ENCODE peak calls at places on chromosomes 11 and 22, in eight cellular contexts. One of them, this sample, is unnamed.

GRCh38 chr11:91396243-91397133 is 828.1 kb upstream of the FAT3 start:
- DNase-seq in adrenal gland: no peak
- DNase-seq in stomach: no peak
- DNase-seq in endothelial cell of umbilical vein: no peak
- DNase-seq in ovary: no peak
- DNase-seq in IMR-90: peak
- DNase-seq in heart left ventricle: no peak
- DNase-seq in right lobe of liver: no peak
- DNase-seq in this sample: no peak

GRCh38 chr11:88280673-88281316 is 56.7 kb downstream of the CTSC start:
- DNase-seq in adrenal gland: peak
- DNase-seq in ovary: no peak
- DNase-seq in stomach: no peak
- DNase-seq in IMR-90: no peak
- DNase-seq in endothelial cell of umbilical vein: peak
- DNase-seq in heart left ventricle: no peak
- DNase-seq in right lobe of liver: peak
- DNase-seq in this sample: no peak

GRCh38 chr11:9765320-9766101 is 101.6 kb downstream of the SWAP70 start:
- DNase-seq in heart left ventricle: peak
- DNase-seq in IMR-90: peak
- DNase-seq in right lobe of liver: no peak
- DNase-seq in ovary: peak
- DNase-seq in stomach: no peak
- DNase-seq in endothelial cell of umbilical vein: peak
- DNase-seq in adrenal gland: no peak
- DNase-seq in this sample: no peak

GRCh38 chr11:56183459-56183858 is 7.0 kb downstream of the OR5J2 start:
- DNase-seq in ovary: no peak
- DNase-seq in right lobe of liver: no peak
- DNase-seq in adrenal gland: no peak
- DNase-seq in IMR-90: no peak
- DNase-seq in stomach: no peak
- DNase-seq in endothelial cell of umbilical vein: no peak
- DNase-seq in heart left ventricle: no peak
- DNase-seq in this sample: no peak

GRCh38 chr11:4048340-4048739 is 46.3 kb upstream of the RRM1 start:
- DNase-seq in IMR-90: peak
- DNase-seq in ovary: no peak
- DNase-seq in right lobe of liver: no peak
- DNase-seq in endothelial cell of umbilical vein: no peak
- DNase-seq in heart left ventricle: no peak
- DNase-seq in stomach: no peak
- DNase-seq in adrenal gland: no peak
- DNase-seq in this sample: no peak

GRCh38 chr11:126150256-126150655 is 61.2 kb downstream of the RPUSD4 start:
- DNase-seq in IMR-90: no peak
- DNase-seq in adrenal gland: no peak
- DNase-seq in endothelial cell of umbilical vein: no peak
- DNase-seq in stomach: no peak
- DNase-seq in right lobe of liver: no peak
- DNase-seq in heart left ventricle: no peak
- DNase-seq in ovary: no peak
- DNase-seq in this sample: no peak

GRCh38 chr11:67300256-67300755 is 3.0 kb upstream of the SSH3 start:
- DNase-seq in stomach: no peak
- DNase-seq in right lobe of liver: peak
- DNase-seq in endothelial cell of umbilical vein: no peak
- DNase-seq in adrenal gland: peak
- DNase-seq in IMR-90: no peak
- DNase-seq in ovary: peak
- DNase-seq in heart left ventricle: no peak
- DNase-seq in this sample: no peak

GRCh38 chr11:29214833-29215232 is 802.0 kb downstream of the KCNA4 start:
- DNase-seq in ovary: no peak
- DNase-seq in IMR-90: peak
- DNase-seq in adrenal gland: no peak
- DNase-seq in endothelial cell of umbilical vein: no peak
- DNase-seq in stomach: no peak
- DNase-seq in heart left ventricle: no peak
- DNase-seq in right lobe of liver: no peak
- DNase-seq in this sample: no peak

GRCh38 chr22:39530692-39531331 is 1.7 kb downstream of the RPS19BP1 start:
- DNase-seq in heart left ventricle: no peak
- DNase-seq in endothelial cell of umbilical vein: peak
- DNase-seq in IMR-90: peak
- DNase-seq in stomach: no peak
- DNase-seq in adrenal gland: no peak
- DNase-seq in right lobe of liver: no peak
- DNase-seq in ovary: peak
- DNase-seq in this sample: peak

GRCh38 chr11:128691802-128692749 is 1.8 kb upstream of the FLI1 start:
- DNase-seq in stomach: no peak
- DNase-seq in IMR-90: no peak
- DNase-seq in right lobe of liver: no peak
- DNase-seq in heart left ventricle: no peak
- DNase-seq in endothelial cell of umbilical vein: peak
- DNase-seq in adrenal gland: no peak
- DNase-seq in ovary: no peak
- DNase-seq in this sample: no peak

GRCh38 chr11:121112498-121113455 is 11.7 kb downstream of the TECTA start:
- DNase-seq in adrenal gland: peak
- DNase-seq in stomach: peak
- DNase-seq in heart left ventricle: peak
- DNase-seq in IMR-90: peak
- DNase-seq in endothelial cell of umbilical vein: peak
- DNase-seq in ovary: peak
- DNase-seq in right lobe of liver: peak
- DNase-seq in this sample: peak

GRCh38 chr11:79708319-79708928 is 267.6 kb upstream of the TENM4 start:
- DNase-seq in ovary: no peak
- DNase-seq in IMR-90: peak
- DNase-seq in endothelial cell of umbilical vein: no peak
- DNase-seq in right lobe of liver: no peak
- DNase-seq in heart left ventricle: no peak
- DNase-seq in stomach: no peak
- DNase-seq in adrenal gland: no peak
- DNase-seq in this sample: peak

GRCh38 chr22:26038365-26038764 is 130.9 kb upstream of the SEZ6L start:
- DNase-seq in endothelial cell of umbilical vein: no peak
- DNase-seq in adrenal gland: no peak
- DNase-seq in ovary: no peak
- DNase-seq in stomach: no peak
- DNase-seq in right lobe of liver: no peak
- DNase-seq in heart left ventricle: no peak
- DNase-seq in IMR-90: no peak
- DNase-seq in this sample: no peak

GRCh38 chr11:2533642-2534115 is 88.9 kb downstream of the KCNQ1 start:
- DNase-seq in adrenal gland: peak
- DNase-seq in ovary: peak
- DNase-seq in IMR-90: peak
- DNase-seq in stomach: peak
- DNase-seq in heart left ventricle: peak
- DNase-seq in right lobe of liver: peak
- DNase-seq in endothelial cell of umbilical vein: peak
- DNase-seq in this sample: peak

GRCh38 chr22:46078241-46079092 is 71.9 kb upstream of the PPARA start:
- DNase-seq in right lobe of liver: peak
- DNase-seq in stomach: peak
- DNase-seq in endothelial cell of umbilical vein: no peak
- DNase-seq in ovary: peak
- DNase-seq in IMR-90: no peak
- DNase-seq in heart left ventricle: peak
- DNase-seq in adrenal gland: peak
- DNase-seq in this sample: no peak

GRCh38 chr22:39314251-39314971 is 5.0 kb downstream of the RPL3 start:
- DNase-seq in adrenal gland: peak
- DNase-seq in heart left ventricle: peak
- DNase-seq in ovary: no peak
- DNase-seq in IMR-90: no peak
- DNase-seq in stomach: no peak
- DNase-seq in endothelial cell of umbilical vein: no peak
- DNase-seq in right lobe of liver: no peak
- DNase-seq in this sample: peak

GRCh38 chr22:31431950-31432349 is 32.5 kb downstream of the DRG1 start:
- DNase-seq in right lobe of liver: peak
- DNase-seq in ovary: peak
- DNase-seq in stomach: no peak
- DNase-seq in heart left ventricle: no peak
- DNase-seq in endothelial cell of umbilical vein: no peak
- DNase-seq in IMR-90: no peak
- DNase-seq in adrenal gland: no peak
- DNase-seq in this sample: no peak

GRCh38 chr11:103947566-103947919 is 88.9 kb upstream of the DDI1 start:
- DNase-seq in stomach: no peak
- DNase-seq in IMR-90: peak
- DNase-seq in ovary: no peak
- DNase-seq in heart left ventricle: no peak
- DNase-seq in adrenal gland: no peak
- DNase-seq in right lobe of liver: no peak
- DNase-seq in endothelial cell of umbilical vein: peak
- DNase-seq in this sample: no peak

GRCh38 chr11:12794556-12795230 is 120.5 kb downstream of the TEAD1 start:
- DNase-seq in ovary: no peak
- DNase-seq in IMR-90: no peak
- DNase-seq in heart left ventricle: no peak
- DNase-seq in endothelial cell of umbilical vein: no peak
- DNase-seq in stomach: no peak
- DNase-seq in right lobe of liver: no peak
- DNase-seq in adrenal gland: no peak
- DNase-seq in this sample: no peak

GRCh38 chr22:27195516-27195915 is 538.1 kb downstream of the MIAT start:
- DNase-seq in heart left ventricle: no peak
- DNase-seq in right lobe of liver: no peak
- DNase-seq in stomach: no peak
- DNase-seq in endothelial cell of umbilical vein: no peak
- DNase-seq in IMR-90: no peak
- DNase-seq in adrenal gland: no peak
- DNase-seq in ovary: no peak
- DNase-seq in this sample: no peak

GRCh38 chr11:1259561-1259960 is 36.7 kb downstream of the MUC5B start:
- DNase-seq in stomach: no peak
- DNase-seq in IMR-90: no peak
- DNase-seq in heart left ventricle: peak
- DNase-seq in adrenal gland: no peak
- DNase-seq in endothelial cell of umbilical vein: no peak
- DNase-seq in right lobe of liver: no peak
- DNase-seq in ovary: no peak
- DNase-seq in this sample: no peak

GRCh38 chr11:67372993-67373915 is at the start of gene CLCF1:
- DNase-seq in endothelial cell of umbilical vein: no peak
- DNase-seq in IMR-90: peak
- DNase-seq in adrenal gland: peak
- DNase-seq in stomach: peak
- DNase-seq in heart left ventricle: peak
- DNase-seq in right lobe of liver: peak
- DNase-seq in ovary: peak
- DNase-seq in this sample: peak

GRCh38 chr11:2803186-2804057 is 82.2 kb downstream of the CDKN1C start:
- DNase-seq in stomach: peak
- DNase-seq in adrenal gland: peak
- DNase-seq in endothelial cell of umbilical vein: no peak
- DNase-seq in IMR-90: no peak
- DNase-seq in heart left ventricle: peak
- DNase-seq in ovary: peak
- DNase-seq in right lobe of liver: peak
- DNase-seq in this sample: no peak

GRCh38 chr22:41091139-41092022 is 1.0 kb upstream of the EP300 start:
- DNase-seq in right lobe of liver: peak
- DNase-seq in stomach: peak
- DNase-seq in adrenal gland: peak
- DNase-seq in heart left ventricle: peak
- DNase-seq in endothelial cell of umbilical vein: peak
- DNase-seq in ovary: peak
- DNase-seq in IMR-90: peak
- DNase-seq in this sample: peak

GRCh38 chr22:41096391-41096790 is 4.0 kb downstream of the EP300 start:
- DNase-seq in endothelial cell of umbilical vein: no peak
- DNase-seq in adrenal gland: no peak
- DNase-seq in heart left ventricle: no peak
- DNase-seq in right lobe of liver: no peak
- DNase-seq in ovary: no peak
- DNase-seq in IMR-90: no peak
- DNase-seq in stomach: no peak
- DNase-seq in this sample: no peak

GRCh38 chr22:41094036-41094435 is 1.6 kb downstream of the EP300 start:
- DNase-seq in IMR-90: peak
- DNase-seq in ovary: no peak
- DNase-seq in stomach: no peak
- DNase-seq in heart left ventricle: no peak
- DNase-seq in endothelial cell of umbilical vein: peak
- DNase-seq in adrenal gland: no peak
- DNase-seq in right lobe of liver: no peak
- DNase-seq in this sample: peak

GRCh38 chr22:41092023-41092817 is at the start of gene EP300:
- DNase-seq in stomach: peak
- DNase-seq in IMR-90: peak
- DNase-seq in adrenal gland: peak
- DNase-seq in endothelial cell of umbilical vein: peak
- DNase-seq in ovary: peak
- DNase-seq in heart left ventricle: peak
- DNase-seq in right lobe of liver: peak
- DNase-seq in this sample: peak

GRCh38 chr22:41092847-41093371 is 517 bp downstream of the EP300 start:
- DNase-seq in stomach: peak
- DNase-seq in heart left ventricle: no peak
- DNase-seq in IMR-90: peak
- DNase-seq in endothelial cell of umbilical vein: peak
- DNase-seq in right lobe of liver: no peak
- DNase-seq in adrenal gland: no peak
- DNase-seq in ovary: no peak
- DNase-seq in this sample: peak
- TF ChIP-seq POLR2A in stomach: no peak
- TF ChIP-seq POLR2A in heart left ventricle: no peak
- TF ChIP-seq POLR2A in IMR-90: no peak
- TF ChIP-seq POLR2A in endothelial cell of umbilical vein: no peak
- TF ChIP-seq POLR2A in right lobe of liver: no peak
- TF ChIP-seq POLR2A in adrenal gland: no peak
- TF ChIP-seq POLR2A in ovary: no peak
- TF ChIP-seq POLR2A in this sample: no peak

GRCh38 chr22:19986410-19987341 is 29.9 kb downstream of the ARVCF start:
- DNase-seq in IMR-90: peak
- DNase-seq in stomach: peak
- DNase-seq in endothelial cell of umbilical vein: peak
- DNase-seq in ovary: peak
- DNase-seq in right lobe of liver: peak
- DNase-seq in adrenal gland: peak
- DNase-seq in heart left ventricle: peak
- DNase-seq in this sample: peak
- TF ChIP-seq POLR2A in IMR-90: peak
- TF ChIP-seq POLR2A in stomach: no peak
- TF ChIP-seq POLR2A in endothelial cell of umbilical vein: peak
- TF ChIP-seq POLR2A in ovary: peak
- TF ChIP-seq POLR2A in right lobe of liver: peak
- TF ChIP-seq POLR2A in adrenal gland: peak
- TF ChIP-seq POLR2A in heart left ventricle: peak
- TF ChIP-seq POLR2A in this sample: no peak

GRCh38 chr11:65646921-65647701 is 9.2 kb downstream of the SIPA1 start:
- DNase-seq in ovary: peak
- DNase-seq in heart left ventricle: no peak
- DNase-seq in right lobe of liver: peak
- DNase-seq in stomach: peak
- DNase-seq in endothelial cell of umbilical vein: peak
- DNase-seq in adrenal gland: peak
- DNase-seq in IMR-90: no peak
- DNase-seq in this sample: no peak
- TF ChIP-seq POLR2A in ovary: no peak
- TF ChIP-seq POLR2A in heart left ventricle: no peak
- TF ChIP-seq POLR2A in right lobe of liver: peak
- TF ChIP-seq POLR2A in stomach: no peak
- TF ChIP-seq POLR2A in endothelial cell of umbilical vein: peak
- TF ChIP-seq POLR2A in adrenal gland: peak
- TF ChIP-seq POLR2A in IMR-90: no peak
- TF ChIP-seq POLR2A in this sample: no peak

GRCh38 chr11:86955674-86956522 is 703 bp upstream of the FZD4 start:
- DNase-seq in stomach: peak
- DNase-seq in adrenal gland: peak
- DNase-seq in right lobe of liver: peak
- DNase-seq in IMR-90: peak
- DNase-seq in heart left ventricle: peak
- DNase-seq in ovary: peak
- DNase-seq in endothelial cell of umbilical vein: peak
- DNase-seq in this sample: peak
- TF ChIP-seq POLR2A in stomach: peak
- TF ChIP-seq POLR2A in adrenal gland: peak
- TF ChIP-seq POLR2A in right lobe of liver: peak
- TF ChIP-seq POLR2A in IMR-90: no peak
- TF ChIP-seq POLR2A in heart left ventricle: peak
- TF ChIP-seq POLR2A in ovary: peak
- TF ChIP-seq POLR2A in endothelial cell of umbilical vein: peak
- TF ChIP-seq POLR2A in this sample: no peak

This sample was measured in erythroblast.